ENCODE peak calls at places on chromosome 12, in nine cellular contexts. R, O, F, D, E, X, J, G and N are unnamed samples.

GRCh38 chr12:91741932-91742331 is 403.7 kb downstream of the BTG1 start:
- ATAC-seq in G (peak; percentile 78), O (no peak), J (no peak), D (no peak), X (no peak), E (no peak), R (no peak), F (no peak), N (no peak)

GRCh38 chr12:31118831-31119530 is 45.3 kb downstream of the DDX11 start:
- ATAC-seq in E (peak; percentile 68), D (peak; percentile 62), F (peak; percentile 58), R (peak; percentile 78), O (peak; percentile 76), G (peak; percentile 49), X (no peak), J (peak; percentile 52), N (no peak)

GRCh38 chr12:66380769-66381168 is 78.5 kb downstream of the HELB start:
- ATAC-seq in J (no peak), E (no peak), D (no peak), F (no peak), R (no peak), O (no peak), G (no peak), X (no peak), N (no peak)

GRCh38 chr12:70251226-70251625 is 8.0 kb downstream of the CNOT2 start:
- ATAC-seq in D (no peak), R (no peak), F (no peak), X (no peak), O (no peak), J (no peak), G (no peak), E (no peak), N (no peak)

GRCh38 chr12:105228494-105228893 is 7.5 kb downstream of the APPL2 start:
- ATAC-seq in X (no peak), D (no peak), J (no peak), F (no peak), R (no peak), O (peak; percentile 64), G (peak; percentile 28), E (no peak), N (peak; percentile 82)

GRCh38 chr12:120098756-120099470 is 17.6 kb downstream of the RAB35 start:
- ATAC-seq in J (no peak), D (no peak), O (no peak), G (no peak), X (no peak), E (no peak), F (no peak), R (no peak), N (no peak)

GRCh38 chr12:50106907-50107306 is 3.1 kb downstream of the GPD1 start:
- ATAC-seq in G (no peak), D (no peak), X (no peak), F (no peak), O (no peak), J (no peak), E (no peak), R (no peak), N (no peak)

GRCh38 chr12:32494676-32495075 is 95.3 kb downstream of the FGD4 start:
- ATAC-seq in G (no peak), F (peak; percentile 21), E (no peak), X (no peak), R (no peak), D (no peak), J (no peak), O (peak; percentile 31), N (peak; percentile 38)

GRCh38 chr12:10612954-10613333 is 465 bp downstream of the MAGOHB start:
- ATAC-seq in G (peak; percentile 4), E (peak; percentile 3), X (peak; percentile 27), F (no peak), O (peak; percentile 3), D (no peak), J (no peak), R (peak; percentile 25), N (peak; percentile 8)

GRCh38 chr12:77163068-77163810 is 97.9 kb upstream of the E2F7 start:
- ATAC-seq in X (no peak), G (no peak), D (no peak), R (no peak), J (no peak), F (no peak), E (no peak), O (no peak), N (no peak)

GRCh38 chr12:52228366-52228765 is 4.7 kb upstream of the KRT7 start:
- ATAC-seq in D (no peak), X (no peak), G (no peak), O (no peak), E (no peak), F (no peak), J (no peak), R (no peak), N (no peak)

GRCh38 chr12:12700249-12700648 is 4.3 kb upstream of the GPR19 start:
- ATAC-seq in E (no peak), X (no peak), R (no peak), D (no peak), O (no peak), J (no peak), G (no peak), F (no peak), N (no peak)

GRCh38 chr12:48803693-48804092 is 14.6 kb upstream of the CACNB3 start:
- ATAC-seq in J (no peak), E (no peak), F (no peak), G (no peak), D (no peak), R (no peak), X (peak; percentile 58), O (no peak), N (no peak)

GRCh38 chr12:19757317-19757877 is 318.1 kb downstream of the AEBP2 start:
- ATAC-seq in E (no peak), O (no peak), X (peak; percentile 42), J (no peak), R (peak; percentile 55), F (no peak), D (peak; percentile 65), G (peak; percentile 46), N (no peak)

GRCh38 chr12:80802652-80803051 is 85.9 kb downstream of the MYF5 start:
- ATAC-seq in G (no peak), X (no peak), E (no peak), J (no peak), O (no peak), R (no peak), F (no peak), D (no peak), N (no peak)

GRCh38 chr12:66269757-66270383 is 32.4 kb upstream of the HELB start:
- ATAC-seq in F (peak; percentile 52), O (peak; percentile 38), J (peak; percentile 41), X (peak; percentile 72), G (peak; percentile 92), D (peak; percentile 53), E (peak; percentile 73), R (peak; percentile 88), N (peak; percentile 52)

GRCh38 chr12:6820171-6820570 is 1.4 kb upstream of the GPR162 start:
- ATAC-seq in X (no peak), D (no peak), J (no peak), R (no peak), F (no peak), E (no peak), O (no peak), G (no peak), N (no peak)

GRCh38 chr12:124792177-124792576 is 71.5 kb downstream of the SCARB1 start:
- ATAC-seq in J (no peak), E (no peak), X (no peak), D (no peak), R (no peak), G (no peak), O (no peak), F (no peak), N (no peak)

GRCh38 chr12:92170050-92170449 is 24.4 kb upstream of the BTG1 start:
- ATAC-seq in X (no peak), D (no peak), R (no peak), E (no peak), F (no peak), J (no peak), G (no peak), O (no peak), N (peak; percentile 26)

GRCh38 chr12:115473257-115473956 is 789.4 kb upstream of the TBX3 start:
- ATAC-seq in R (no peak), F (no peak), E (no peak), D (no peak), J (peak; percentile 55), O (no peak), X (no peak), G (no peak), N (no peak)

GRCh38 chr12:80837342-80837978 is 100.3 kb downstream of the LIN7A start:
- ATAC-seq in F (peak; percentile 80), X (no peak), R (peak; percentile 86), G (peak; percentile 92), O (no peak), D (peak; percentile 81), E (no peak), J (no peak), N (no peak)

GRCh38 chr12:108822458-108823205 is 34.8 kb downstream of the SSH1 start:
- ATAC-seq in D (no peak), G (no peak), X (no peak), O (no peak), R (peak; percentile 13), E (no peak), J (peak; percentile 76), F (peak; percentile 37), N (no peak)

GRCh38 chr12:15726029-15726756 is 63.0 kb downstream of the EPS8 start:
- ATAC-seq in E (no peak), R (peak; percentile 55), G (no peak), J (no peak), D (no peak), F (no peak), O (no peak), X (no peak), N (no peak)

GRCh38 chr12:76422154-76422877 is 74.1 kb upstream of the BBS10 start:
- ATAC-seq in E (no peak), D (no peak), J (no peak), O (no peak), G (peak; percentile 27), R (no peak), X (no peak), F (no peak), N (no peak)

GRCh38 chr12:48151103-48151771 is 6.1 kb downstream of the ASB8 start:
- ATAC-seq in O (no peak), F (no peak), R (no peak), D (no peak), J (no peak), E (no peak), G (no peak), X (no peak), N (peak; percentile 64)

GRCh38 chr12:66388512-66388911 is 86.2 kb downstream of the HELB start:
- ATAC-seq in O (no peak), J (no peak), F (peak; percentile 77), E (no peak), D (peak; percentile 27), X (no peak), G (no peak), R (peak; percentile 49), N (no peak)

GRCh38 chr12:69123311-69123710 is 116.1 kb upstream of the CPSF6 start:
- ATAC-seq in X (no peak), G (no peak), R (peak; percentile 32), E (no peak), J (no peak), D (no peak), F (peak; percentile 47), O (no peak), N (no peak)

GRCh38 chr12:5511644-5512584 is 80.0 kb downstream of the NTF3 start:
- ATAC-seq in J (peak; percentile 19), D (peak; percentile 38), X (no peak), O (peak; percentile 51), R (no peak), E (no peak), F (peak; percentile 34), G (peak; percentile 79), N (no peak)

GRCh38 chr12:104741072-104741471 is 217.0 kb downstream of the SLC41A2 start:
- ATAC-seq in E (no peak), J (no peak), G (no peak), R (peak; percentile 44), X (peak; percentile 54), F (peak; percentile 7), D (no peak), O (peak; percentile 8), N (peak; percentile 29)

GRCh38 chr12:83805137-83805818 is 1107.3 kb downstream of the SLC6A15 start:
- ATAC-seq in R (no peak), E (no peak), D (no peak), O (no peak), F (no peak), X (no peak), J (no peak), G (no peak), N (no peak)

GRCh38 chr12:18907793-18908580 is 170.1 kb downstream of the CAPZA3 start:
- ATAC-seq in O (no peak), J (no peak), R (peak; percentile 48), F (peak; percentile 29), D (peak; percentile 57), G (no peak), E (no peak), X (no peak), N (no peak)